ENCODE peak calls at places on chromosomes 5 and 9, in six cellular contexts. One of them, this sample, is unnamed.

GRCh38 chr9:120413121-120414048 is 166.6 kb downstream of the CDK5RAP2 start:
- DNase-seq in A673: no peak
- DNase-seq in aorta: no peak
- DNase-seq in stimulated activated CD4-positive, alpha-beta T cell treated with anti-CD3 and anti-CD28 coated beads, Interleukin-12 subunit alpha, Interleukin-12 subunit beta, amount 100 ng/mL, for 24 hours: no peak
- DNase-seq in WTC11: peak; percentile 26
- DNase-seq in suprapubic skin: no peak
- DNase-seq in this sample: no peak

GRCh38 chr9:27572918-27573698 is at the start of gene C9orf72:
- DNase-seq in suprapubic skin: peak; percentile 89
- DNase-seq in WTC11: peak; percentile 75
- DNase-seq in aorta: peak; percentile 94
- DNase-seq in stimulated activated CD4-positive, alpha-beta T cell treated with anti-CD3 and anti-CD28 coated beads, Interleukin-12 subunit alpha, Interleukin-12 subunit beta, amount 100 ng/mL, for 24 hours: peak; percentile 76
- DNase-seq in A673: peak; percentile 48
- DNase-seq in this sample: peak; percentile 91

GRCh38 chr5:179152144-179152895 is 92.1 kb downstream of the ZNF354C start:
- DNase-seq in A673: no peak
- DNase-seq in stimulated activated CD4-positive, alpha-beta T cell treated with anti-CD3 and anti-CD28 coated beads, Interleukin-12 subunit alpha, Interleukin-12 subunit beta, amount 100 ng/mL, for 24 hours: no peak
- DNase-seq in aorta: peak; percentile 70
- DNase-seq in WTC11: peak; percentile 5
- DNase-seq in suprapubic skin: peak; percentile 46
- DNase-seq in this sample: no peak

GRCh38 chr5:132293992-132294727 is at the start of gene SLC22A4:
- DNase-seq in aorta: peak; percentile 97
- DNase-seq in A673: peak; percentile 97
- DNase-seq in stimulated activated CD4-positive, alpha-beta T cell treated with anti-CD3 and anti-CD28 coated beads, Interleukin-12 subunit alpha, Interleukin-12 subunit beta, amount 100 ng/mL, for 24 hours: peak; percentile 85
- DNase-seq in suprapubic skin: peak; percentile 95
- DNase-seq in WTC11: peak; percentile 89
- DNase-seq in this sample: peak; percentile 94

GRCh38 chr5:83470920-83471404 is 582 bp upstream of the VCAN start:
- DNase-seq in aorta: no peak
- DNase-seq in A673: no peak
- DNase-seq in suprapubic skin: no peak
- DNase-seq in stimulated activated CD4-positive, alpha-beta T cell treated with anti-CD3 and anti-CD28 coated beads, Interleukin-12 subunit alpha, Interleukin-12 subunit beta, amount 100 ng/mL, for 24 hours: no peak
- DNase-seq in WTC11: no peak
- DNase-seq in this sample: no peak

GRCh38 chr5:139710370-139711066 is 62.4 kb downstream of the CXXC5 start:
- DNase-seq in WTC11: peak; percentile 70
- DNase-seq in stimulated activated CD4-positive, alpha-beta T cell treated with anti-CD3 and anti-CD28 coated beads, Interleukin-12 subunit alpha, Interleukin-12 subunit beta, amount 100 ng/mL, for 24 hours: no peak
- DNase-seq in aorta: peak; percentile 90
- DNase-seq in A673: peak; percentile 93
- DNase-seq in suprapubic skin: no peak
- DNase-seq in this sample: no peak

GRCh38 chr5:45796959-45797553 is 100.9 kb upstream of the HCN1 start:
- DNase-seq in stimulated activated CD4-positive, alpha-beta T cell treated with anti-CD3 and anti-CD28 coated beads, Interleukin-12 subunit alpha, Interleukin-12 subunit beta, amount 100 ng/mL, for 24 hours: no peak
- DNase-seq in A673: peak; percentile 15
- DNase-seq in WTC11: no peak
- DNase-seq in aorta: no peak
- DNase-seq in suprapubic skin: no peak
- DNase-seq in this sample: no peak

GRCh38 chr5:149129181-149129580 is 12.1 kb upstream of the ABLIM3 start:
- DNase-seq in aorta: no peak
- DNase-seq in suprapubic skin: no peak
- DNase-seq in WTC11: no peak
- DNase-seq in stimulated activated CD4-positive, alpha-beta T cell treated with anti-CD3 and anti-CD28 coated beads, Interleukin-12 subunit alpha, Interleukin-12 subunit beta, amount 100 ng/mL, for 24 hours: no peak
- DNase-seq in A673: no peak
- DNase-seq in this sample: no peak

GRCh38 chr5:51138164-51138563 is 245.1 kb upstream of the ISL1 start:
- DNase-seq in aorta: no peak
- DNase-seq in WTC11: no peak
- DNase-seq in suprapubic skin: no peak
- DNase-seq in stimulated activated CD4-positive, alpha-beta T cell treated with anti-CD3 and anti-CD28 coated beads, Interleukin-12 subunit alpha, Interleukin-12 subunit beta, amount 100 ng/mL, for 24 hours: no peak
- DNase-seq in A673: peak; percentile 18
- DNase-seq in this sample: no peak

GRCh38 chr9:93286252-93287188 is 102.6 kb downstream of the WNK2 start:
- DNase-seq in suprapubic skin: no peak
- DNase-seq in A673: no peak
- DNase-seq in aorta: no peak
- DNase-seq in stimulated activated CD4-positive, alpha-beta T cell treated with anti-CD3 and anti-CD28 coated beads, Interleukin-12 subunit alpha, Interleukin-12 subunit beta, amount 100 ng/mL, for 24 hours: no peak
- DNase-seq in WTC11: no peak
- DNase-seq in this sample: no peak

GRCh38 chr9:20414150-20414549 is 208.1 kb downstream of the MLLT3 start:
- DNase-seq in aorta: no peak
- DNase-seq in stimulated activated CD4-positive, alpha-beta T cell treated with anti-CD3 and anti-CD28 coated beads, Interleukin-12 subunit alpha, Interleukin-12 subunit beta, amount 100 ng/mL, for 24 hours: no peak
- DNase-seq in WTC11: no peak
- DNase-seq in suprapubic skin: no peak
- DNase-seq in A673: no peak
- DNase-seq in this sample: no peak

GRCh38 chr5:1754531-1755220 is 45.0 kb downstream of the MRPL36 start:
- DNase-seq in WTC11: no peak
- DNase-seq in aorta: peak; percentile 58
- DNase-seq in A673: no peak
- DNase-seq in suprapubic skin: peak; percentile 28
- DNase-seq in stimulated activated CD4-positive, alpha-beta T cell treated with anti-CD3 and anti-CD28 coated beads, Interleukin-12 subunit alpha, Interleukin-12 subunit beta, amount 100 ng/mL, for 24 hours: no peak
- DNase-seq in this sample: peak; percentile 6

GRCh38 chr5:75611324-75612210 is at the start of gene ANKDD1B:
- DNase-seq in suprapubic skin: peak; percentile 63
- DNase-seq in stimulated activated CD4-positive, alpha-beta T cell treated with anti-CD3 and anti-CD28 coated beads, Interleukin-12 subunit alpha, Interleukin-12 subunit beta, amount 100 ng/mL, for 24 hours: no peak
- DNase-seq in aorta: peak; percentile 80
- DNase-seq in A673: peak; percentile 31
- DNase-seq in WTC11: peak; percentile 59
- DNase-seq in this sample: peak; percentile 41

GRCh38 chr5:104456122-104456521 is 893.5 kb upstream of the NUDT12 start:
- DNase-seq in WTC11: no peak
- DNase-seq in suprapubic skin: no peak
- DNase-seq in A673: no peak
- DNase-seq in stimulated activated CD4-positive, alpha-beta T cell treated with anti-CD3 and anti-CD28 coated beads, Interleukin-12 subunit alpha, Interleukin-12 subunit beta, amount 100 ng/mL, for 24 hours: no peak
- DNase-seq in aorta: no peak
- DNase-seq in this sample: no peak

GRCh38 chr5:179437341-179438001 is 92.2 kb upstream of the ADAMTS2 start:
- DNase-seq in A673: no peak
- DNase-seq in stimulated activated CD4-positive, alpha-beta T cell treated with anti-CD3 and anti-CD28 coated beads, Interleukin-12 subunit alpha, Interleukin-12 subunit beta, amount 100 ng/mL, for 24 hours: no peak
- DNase-seq in suprapubic skin: no peak
- DNase-seq in aorta: peak; percentile 69
- DNase-seq in WTC11: no peak
- DNase-seq in this sample: no peak

GRCh38 chr9:36286388-36286787 is 28.1 kb upstream of the GNE start:
- DNase-seq in stimulated activated CD4-positive, alpha-beta T cell treated with anti-CD3 and anti-CD28 coated beads, Interleukin-12 subunit alpha, Interleukin-12 subunit beta, amount 100 ng/mL, for 24 hours: no peak
- DNase-seq in A673: no peak
- DNase-seq in suprapubic skin: no peak
- DNase-seq in aorta: no peak
- DNase-seq in WTC11: no peak
- DNase-seq in this sample: no peak

GRCh38 chr9:111016046-111017026 is 21.9 kb downstream of the LPAR1 start:
- DNase-seq in stimulated activated CD4-positive, alpha-beta T cell treated with anti-CD3 and anti-CD28 coated beads, Interleukin-12 subunit alpha, Interleukin-12 subunit beta, amount 100 ng/mL, for 24 hours: no peak
- DNase-seq in WTC11: no peak
- DNase-seq in A673: peak; percentile 60
- DNase-seq in suprapubic skin: no peak
- DNase-seq in aorta: no peak
- DNase-seq in this sample: no peak

GRCh38 chr9:63816742-63817621 is 1468.0 kb downstream of the FOXD4L5 start:
- DNase-seq in suprapubic skin: peak; percentile 89
- DNase-seq in A673: peak; percentile 52
- DNase-seq in WTC11: peak; percentile 100
- DNase-seq in stimulated activated CD4-positive, alpha-beta T cell treated with anti-CD3 and anti-CD28 coated beads, Interleukin-12 subunit alpha, Interleukin-12 subunit beta, amount 100 ng/mL, for 24 hours: peak; percentile 71
- DNase-seq in aorta: peak; percentile 93
- DNase-seq in this sample: peak; percentile 80

GRCh38 chr9:132670816-132671371 is 630 bp downstream of the GTF3C4 start:
- DNase-seq in WTC11: peak; percentile 41
- DNase-seq in A673: peak; percentile 70
- DNase-seq in aorta: no peak
- DNase-seq in stimulated activated CD4-positive, alpha-beta T cell treated with anti-CD3 and anti-CD28 coated beads, Interleukin-12 subunit alpha, Interleukin-12 subunit beta, amount 100 ng/mL, for 24 hours: peak; percentile 20
- DNase-seq in suprapubic skin: peak; percentile 68
- DNase-seq in this sample: peak; percentile 60

GRCh38 chr5:62155988-62156387 is 150.0 kb upstream of the KIF2A start:
- DNase-seq in A673: no peak
- DNase-seq in stimulated activated CD4-positive, alpha-beta T cell treated with anti-CD3 and anti-CD28 coated beads, Interleukin-12 subunit alpha, Interleukin-12 subunit beta, amount 100 ng/mL, for 24 hours: no peak
- DNase-seq in suprapubic skin: no peak
- DNase-seq in WTC11: no peak
- DNase-seq in aorta: no peak
- DNase-seq in this sample: no peak

GRCh38 chr5:88659529-88660325 is 223.3 kb downstream of the MEF2C start:
- DNase-seq in stimulated activated CD4-positive, alpha-beta T cell treated with anti-CD3 and anti-CD28 coated beads, Interleukin-12 subunit alpha, Interleukin-12 subunit beta, amount 100 ng/mL, for 24 hours: no peak
- DNase-seq in WTC11: peak; percentile 58
- DNase-seq in suprapubic skin: no peak
- DNase-seq in aorta: no peak
- DNase-seq in A673: no peak
- DNase-seq in this sample: no peak

This sample was measured in right lobe of liver.